ENCODE peak calls at places on chromosome 16, in seven cellular contexts. Z is DMS 273 treated with DMSO at 0.1 percent for 48 hours; F is SJSA1; H is C1 segment of cervical spinal cord; U is Panc1; S is fibroblast of mammary gland; A is stimulated activated CD4-positive, alpha-beta T cell treated with anti-CD3 and anti-CD28 coated beads, Interleukin-4, amount 100 ng/mL, for 48 hours. W is an unnamed sample.
A peak's percentile ranks its signal among the peaks of the same experiment; 100 is the strongest.

GRCh38 chr16:87895641-87896141 is 26.4 kb upstream of the SLC7A5 start:
- DNase-seq in A (peak; percentile 85), U (no peak), Z (no peak), F (no peak), S (peak; percentile 80), H (peak; percentile 20), W (no peak)

GRCh38 chr16:87963400-87963799 is 12.2 kb downstream of the BANP start:
- DNase-seq in U (no peak), H (no peak), A (peak; percentile 74), S (peak; percentile 89), Z (no peak), F (peak; percentile 84), W (no peak)

GRCh38 chr16:63311313-63311712 is 1275.1 kb upstream of the CDH8 start:
- DNase-seq in U (no peak), F (no peak), H (no peak), Z (no peak), S (no peak), A (no peak), W (no peak)

GRCh38 chr16:88064011-88064888 is 113.0 kb downstream of the BANP start:
- DNase-seq in Z (no peak), S (no peak), H (no peak), U (no peak), F (no peak), A (no peak), W (no peak)

GRCh38 chr16:66538910-66539309 is 11.0 kb downstream of the TK2 start:
- DNase-seq in A (no peak), Z (no peak), H (no peak), F (no peak), S (no peak), U (no peak), W (no peak)

GRCh38 chr16:54158986-54159385 is 127.6 kb downstream of the IRX3 start:
- DNase-seq in A (no peak), U (no peak), S (no peak), H (no peak), Z (no peak), F (no peak), W (no peak)

GRCh38 chr16:351804-352520 is 561 bp downstream of the AXIN1 start:
- DNase-seq in S (no peak), H (no peak), F (no peak), Z (no peak), A (no peak), U (no peak), W (no peak)

GRCh38 chr16:24163935-24164334 is 92.2 kb upstream of the CACNG3 start:
- DNase-seq in F (no peak), A (no peak), S (no peak), H (no peak), Z (no peak), U (no peak), W (no peak)

GRCh38 chr16:80543162-80543561 is 2.4 kb downstream of the DYNLRB2 start:
- DNase-seq in A (no peak), Z (no peak), S (no peak), H (no peak), U (no peak), F (no peak), W (no peak)

GRCh38 chr16:35686595-35686994 is 2227.2 kb downstream of the TP53TG3F start:
- DNase-seq in H (no peak), F (no peak), A (no peak), S (no peak), U (no peak), Z (no peak), W (no peak)

GRCh38 chr16:88777801-88778415 is 7.1 kb downstream of the PIEZO1 start:
- DNase-seq in A (no peak), U (no peak), H (peak; percentile 52), Z (no peak), F (no peak), S (no peak), W (no peak)

GRCh38 chr16:67053767-67054334 is 24.9 kb downstream of the CBFB start:
- DNase-seq in H (no peak), F (no peak), U (no peak), A (no peak), S (no peak), Z (no peak), W (no peak)

GRCh38 chr16:138049-138417 is 440 bp downstream of the NPRL3 start:
- DNase-seq in A (no peak), S (no peak), H (no peak), F (no peak), U (no peak), Z (no peak), W (no peak)

GRCh38 chr16:4800290-4801041 is 2.0 kb downstream of the ROGDI start:
- DNase-seq in A (no peak), Z (peak; percentile 65), U (no peak), H (peak; percentile 88), S (no peak), F (no peak), W (no peak)

GRCh38 chr16:19710991-19711545 is 7.0 kb downstream of the KNOP1 start:
- DNase-seq in S (no peak), F (no peak), U (no peak), Z (no peak), A (no peak), H (no peak), W (no peak)

GRCh38 chr16:65375651-65376050 is 253.8 kb upstream of the CDH11 start:
- DNase-seq in H (no peak), F (no peak), S (peak; percentile 33), U (no peak), A (no peak), Z (no peak), W (no peak)

GRCh38 chr16:23026777-23027362 is 122.4 kb downstream of the USP31 start:
- DNase-seq in H (no peak), F (no peak), Z (no peak), U (no peak), S (peak; percentile 18), A (no peak), W (no peak)

GRCh38 chr16:50257876-50258275 is 8.5 kb upstream of the ADCY7 start:
- DNase-seq in H (no peak), Z (no peak), U (no peak), S (no peak), A (no peak), F (no peak), W (no peak)

GRCh38 chr16:59192551-59193199 is 458.6 kb upstream of the GOT2 start:
- DNase-seq in A (no peak), Z (no peak), S (peak; percentile 14), F (peak; percentile 65), U (no peak), H (no peak), W (no peak)

GRCh38 chr16:86078121-86078600 is 179.2 kb downstream of the IRF8 start:
- DNase-seq in H (no peak), A (no peak), S (peak; percentile 29), Z (no peak), U (no peak), F (peak; percentile 29), W (peak; percentile 55)

GRCh38 chr16:6267682-6268081 is 1065.0 kb upstream of the RBFOX1 start:
- DNase-seq in H (no peak), S (no peak), F (no peak), U (no peak), A (no peak), Z (no peak), W (no peak)

GRCh38 chr16:70754371-70754770 is 46.6 kb downstream of the VAC14 start:
- DNase-seq in S (no peak), F (no peak), H (no peak), Z (no peak), A (no peak), U (no peak), W (no peak)

GRCh38 chr16:20944861-20945390 is 44.4 kb downstream of the LYRM1 start:
- DNase-seq in S (peak; percentile 31), A (peak; percentile 36), F (no peak), Z (no peak), H (no peak), U (peak; percentile 10), W (no peak)

GRCh38 chr16:73878616-73879015 is 418.0 kb upstream of the PSMD7 start:
- DNase-seq in Z (no peak), U (peak; percentile 32), A (no peak), F (no peak), S (peak; percentile 75), H (no peak), W (no peak)

GRCh38 chr16:81170824-81171223 is 67.7 kb upstream of the BCO1 start:
- DNase-seq in H (no peak), F (no peak), S (no peak), U (no peak), Z (no peak), A (no peak), W (no peak)

GRCh38 chr16:12009922-12010321 is 33.4 kb downstream of the SNX29 start:
- DNase-seq in A (no peak), Z (no peak), S (no peak), U (no peak), F (no peak), H (no peak), W (no peak)